ENCODE peak calls at places on chromosomes 6 and 20, in six cellular contexts. Z, T, R, J, N and E are unnamed samples. For H3K4me1, the result is how much of the 10 kb centered on the place peaks cover.

GRCh38 chr6:130115036-130115435 is 96.7 kb downstream of the L3MBTL3 start:
- DNase-seq in J (no peak), Z (no peak), R (no peak), T (no peak), N (no peak), E (no peak)

GRCh38 chr6:24743944-24744335 is 25.0 kb upstream of the C6orf62 start:
- DNase-seq in R (no peak), T (no peak), J (no peak), Z (no peak), N (no peak), E (no peak)

GRCh38 chr20:6686171-6686570 is 81.3 kb upstream of the BMP2 start:
- DNase-seq in J (no peak), T (no peak), N (no peak), Z (no peak), R (no peak), E (no peak)

GRCh38 chr6:34385793-34386195 is 6.7 kb downstream of the NUDT3 start:
- DNase-seq in Z (no peak), N (no peak), R (no peak), J (no peak), T (no peak), E (no peak)

GRCh38 chr6:144283781-144284473 is 1.2 kb upstream of the UTRN start:
- DNase-seq in T (no peak), J (peak), Z (no peak), R (peak), N (no peak), E (peak)

GRCh38 chr6:149046822-149047246 is 270.7 kb upstream of the TAB2 start:
- DNase-seq in Z (no peak), R (no peak), N (no peak), J (peak), T (no peak), E (no peak)

GRCh38 chr6:96015791-96016776 is at the start of gene FUT9:
- DNase-seq in J (no peak), N (peak), T (no peak), R (no peak), Z (peak), E (no peak)

GRCh38 chr6:19210849-19211590 is 626.1 kb upstream of the ID4 start:
- DNase-seq in R (no peak), Z (peak), N (peak), T (no peak), J (no peak), E (no peak)

GRCh38 chr6:153117986-153118886 is 12.8 kb downstream of the RGS17 start:
- DNase-seq in N (no peak), Z (no peak), T (peak), J (peak), R (peak), E (no peak)

GRCh38 chr6:119299694-119300093 is 49.9 kb downstream of the MAN1A1 start:
- DNase-seq in N (no peak), J (no peak), T (no peak), Z (no peak), R (no peak), E (no peak)

DNA sequence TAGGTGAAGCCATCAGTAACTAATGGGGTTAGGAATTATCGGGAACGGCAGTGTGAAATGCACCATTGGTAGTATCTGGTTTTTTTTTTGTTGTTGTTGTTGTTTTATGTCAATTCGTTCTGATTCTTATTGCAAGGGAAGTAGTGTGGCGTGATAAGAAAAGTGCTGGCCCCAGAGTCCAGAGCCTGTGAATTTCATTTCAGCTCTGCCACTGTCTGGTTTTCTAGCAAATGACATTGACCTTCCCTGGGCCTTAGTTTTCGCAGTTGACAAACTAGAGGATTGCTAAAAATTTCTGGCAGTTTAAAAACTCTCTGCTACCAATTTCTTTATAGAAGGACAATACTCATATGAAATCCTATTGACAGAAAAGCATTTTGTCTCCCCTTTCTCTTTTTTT is 161.6 kb downstream of the AIG1 start:
- DNase-seq in R (no peak), J (no peak), N (no peak), T (no peak), Z (no peak), E (no peak)
- H3K4me1 ChIP-seq in R (under half), J (under half), N (under half), T (under half), Z (under half), E (under half)

GRCh38 chr6:30836431-30836866 is 47.9 kb upstream of the DDR1 start:
- DNase-seq in N (no peak), J (no peak), T (no peak), Z (no peak), R (no peak), E (no peak)

GRCh38 chr6:30837432-30837831 is 46.9 kb upstream of the DDR1 start:
- DNase-seq in Z (no peak), N (no peak), T (no peak), J (no peak), R (no peak), E (no peak)

GRCh38 chr6:30836957-30837356 is 47.4 kb upstream of the DDR1 start:
- DNase-seq in R (no peak), J (no peak), N (no peak), T (no peak), Z (no peak), E (no peak)

GRCh38 chr6:30839666-30840065 is 44.7 kb upstream of the DDR1 start:
- DNase-seq in Z (no peak), N (no peak), J (no peak), R (no peak), T (no peak), E (no peak)

DNA sequence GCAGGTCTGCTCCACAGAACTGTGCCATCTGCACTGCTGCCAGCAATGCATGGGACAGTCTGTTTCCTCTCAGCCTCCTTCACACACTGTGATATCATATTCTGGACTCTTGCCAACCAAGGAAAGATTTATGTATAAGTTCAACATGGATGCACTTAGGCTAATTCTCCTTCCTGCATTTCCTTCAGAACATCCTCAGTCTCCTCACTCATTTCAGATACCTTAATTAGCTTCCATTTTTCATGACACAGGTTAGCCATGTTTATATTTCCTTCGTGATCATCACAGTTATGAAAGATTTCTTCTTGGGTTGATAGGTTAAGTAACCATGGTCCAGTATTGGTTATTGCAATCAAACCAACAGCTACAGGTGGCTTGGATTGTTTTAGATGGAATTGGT is 46.4 kb upstream of the DDR1 start:
- DNase-seq in T (no peak), J (peak), N (no peak), Z (no peak), R (no peak), E (no peak)
- H3K27ac ChIP-seq in T (no peak), J (no peak), N (no peak), Z (no peak), R (no peak), E (no peak)

DNA sequence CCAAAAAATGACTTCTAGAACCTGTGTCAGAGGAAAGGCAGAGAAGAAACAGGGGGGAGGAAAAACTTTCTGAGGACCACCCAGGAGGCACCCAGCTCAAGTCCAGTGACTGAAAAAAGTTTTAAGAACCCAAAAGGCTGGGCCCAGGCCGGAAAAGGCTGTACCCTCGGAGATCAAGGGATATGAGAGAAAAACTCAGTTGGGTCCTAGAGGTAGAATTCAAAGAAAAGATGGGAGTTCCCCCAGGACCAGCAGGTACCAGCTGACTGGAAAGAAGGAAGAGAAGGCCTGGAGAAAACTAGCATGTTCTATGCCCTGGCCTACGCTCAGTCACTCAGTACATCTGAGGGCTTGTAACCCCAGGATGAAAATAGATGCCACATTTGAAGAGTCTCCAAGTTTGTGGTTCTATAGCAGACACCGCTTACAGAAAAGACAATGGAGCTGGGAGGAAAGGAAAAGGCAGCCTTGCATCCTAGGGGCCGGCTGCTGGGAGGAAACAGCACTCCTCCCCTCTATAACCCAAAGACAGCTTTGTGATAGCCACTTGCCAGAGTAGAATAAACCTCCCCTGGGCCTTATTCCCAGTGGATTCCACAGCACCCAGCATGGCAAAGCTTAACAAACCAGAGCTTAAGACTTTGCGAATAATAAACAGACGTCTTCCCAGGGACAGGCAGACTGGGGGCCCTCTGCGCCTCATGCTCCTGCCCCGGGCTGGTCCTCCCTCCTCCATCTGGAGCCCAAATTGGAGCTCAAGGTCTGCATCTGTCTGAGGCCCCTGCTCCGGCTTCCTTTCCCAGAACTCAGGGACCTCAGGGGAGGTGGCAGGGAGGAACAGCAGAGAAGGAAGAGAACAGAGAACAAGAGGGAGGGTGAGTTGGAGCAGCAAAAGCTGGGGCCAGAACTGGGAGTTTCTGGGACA is 8.9 kb upstream of the TAF8 start:
- DNase-seq in J (no peak), T (no peak), R (no peak), Z (no peak), N (no peak), E (no peak)
- H3K4me1 ChIP-seq in J (under half), T (under half), R (half or more), Z (under half), N (under half), E (under half)

GRCh38 chr6:25754508-25754907 is at the start of gene SLC17A4:
- DNase-seq in T (no peak), Z (no peak), J (no peak), N (no peak), R (no peak), E (no peak)

GRCh38 chr6:25753079-25753478 is 1.5 kb upstream of the SLC17A4 start:
- DNase-seq in J (no peak), Z (no peak), R (no peak), N (no peak), T (no peak), E (no peak)

GRCh38 chr6:25755496-25755895 is 954 bp downstream of the SLC17A4 start:
- DNase-seq in Z (no peak), N (no peak), J (no peak), R (no peak), T (no peak), E (no peak)

GRCh38 chr6:25757936-25758642 is 3.5 kb downstream of the SLC17A4 start:
- DNase-seq in Z (no peak), T (no peak), J (no peak), R (no peak), N (no peak), E (no peak)

DNA sequence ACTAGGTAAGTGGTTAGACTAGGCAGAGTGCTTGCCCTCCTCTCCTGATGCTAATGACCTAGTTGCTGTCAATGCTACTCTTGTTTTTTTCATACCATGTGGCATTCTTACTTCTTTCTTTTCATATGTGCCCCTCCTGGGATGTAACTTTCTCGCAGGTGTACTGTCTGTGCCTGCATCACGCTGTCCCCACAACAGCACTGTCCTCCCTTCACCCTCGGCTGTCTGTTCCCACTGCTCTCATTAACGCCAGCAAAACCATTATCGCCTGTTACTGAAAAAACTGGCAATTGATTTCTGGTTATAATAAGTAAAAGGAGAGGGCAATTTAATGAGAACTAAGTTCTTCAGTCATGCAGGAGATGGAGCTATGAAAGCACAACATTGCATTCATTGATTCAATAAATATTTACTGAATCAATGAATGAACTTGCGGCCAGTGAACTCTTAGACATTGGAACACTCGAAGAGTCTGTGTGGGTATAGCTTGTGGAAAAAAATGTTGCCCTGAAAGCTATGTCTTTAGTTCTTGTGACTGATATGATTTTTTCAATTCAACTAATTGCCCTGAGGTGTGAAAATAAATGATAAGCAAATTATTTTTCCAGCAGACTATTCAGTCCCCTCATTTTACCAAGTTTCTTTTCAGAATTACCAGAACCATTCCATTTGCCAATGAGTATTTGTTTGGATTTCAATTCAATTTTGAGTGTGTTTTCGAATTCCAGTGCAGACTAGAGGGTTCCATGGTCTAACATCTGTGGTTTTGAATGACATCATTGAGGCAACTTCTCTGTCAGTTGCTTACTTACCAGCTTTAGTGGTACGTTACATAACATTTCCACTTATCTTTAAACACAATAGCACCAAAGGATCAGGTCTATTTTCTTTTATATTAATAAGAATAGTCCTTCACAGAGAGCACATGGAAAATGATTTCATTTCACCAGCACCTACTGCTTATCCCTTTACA is 2.1 kb downstream of the SLC17A4 start:
- DNase-seq in N (no peak), R (no peak), J (no peak), T (no peak), Z (no peak), E (no peak)
- H3K27ac ChIP-seq in N (no peak), R (no peak), J (no peak), T (no peak), Z (no peak), E (no peak)

DNA sequence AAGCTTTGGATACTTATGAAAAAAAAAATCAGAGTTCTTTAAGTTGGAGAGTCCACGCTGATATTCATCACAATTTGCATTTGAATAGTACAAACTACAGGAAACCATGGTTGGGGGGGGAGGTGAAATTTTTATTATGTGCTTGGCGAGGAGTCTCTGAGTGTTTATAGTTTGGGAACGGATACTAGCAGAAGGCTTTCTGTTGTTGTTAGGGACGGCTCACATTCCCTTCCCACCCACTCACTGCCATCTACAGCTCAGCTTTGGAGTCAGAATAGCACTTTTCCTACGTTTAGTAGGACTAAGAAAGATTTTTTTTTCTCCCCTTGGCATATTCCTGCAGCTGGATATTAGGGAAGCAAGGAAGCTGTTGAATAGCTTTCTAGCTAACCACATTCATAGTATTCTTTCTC is 235.0 kb upstream of the ZNF217 start:
- DNase-seq in Z (no peak), R (peak), J (peak), T (no peak), N (peak), E (no peak)
- H3K4me1 ChIP-seq in Z (under half), R (half or more), J (under half), T (under half), N (under half), E (under half)

GRCh38 chr20:50425076-50425475 is 85.1 kb upstream of the PTPN1 start:
- DNase-seq in Z (no peak), J (peak), R (no peak), N (peak), T (no peak), E (no peak)
- H3K27ac ChIP-seq in Z (no peak), J (no peak), R (peak), N (no peak), T (no peak), E (no peak)

GRCh38 chr6:36504982-36505381 is 42.3 kb downstream of the STK38 start:
- DNase-seq in T (no peak), R (no peak), Z (no peak), J (no peak), N (no peak), E (no peak)
- H3K4me1 ChIP-seq in T (under half), R (under half), Z (under half), J (under half), N (under half), E (under half)